ENCODE peak calls at places on chromosome 7, in eight cellular contexts. I, K, B, G, N, C, E and V are unnamed samples.
A peak's percentile ranks its signal among the peaks of the same experiment; 100 is the strongest.

GRCh38 chr7:16071246-16071857 is 350.0 kb downstream of the CRPPA start:
- DNase-seq in G (peak; percentile 72), I (peak; percentile 16), C (peak; percentile 83), E (peak; percentile 25), N (peak; percentile 45), B (peak; percentile 54), K (peak; percentile 27), V (no peak)

GRCh38 chr7:35725280-35725680 is 30.3 kb upstream of the HERPUD2 start:
- DNase-seq in C (no peak), G (no peak), B (no peak), E (no peak), K (no peak), I (no peak), N (no peak), V (no peak)

GRCh38 chr7:12031638-12032037 is 179.5 kb upstream of the TMEM106B start:
- DNase-seq in E (peak; percentile 51), B (peak; percentile 59), K (no peak), G (no peak), N (peak; percentile 34), I (no peak), C (peak; percentile 71), V (no peak)

GRCh38 chr7:117715784-117716445 is 157.3 kb downstream of the CTTNBP2 start:
- DNase-seq in C (peak; percentile 72), B (peak; percentile 75), N (peak; percentile 42), G (peak; percentile 64), E (peak; percentile 54), I (peak; percentile 56), K (no peak), V (no peak)

GRCh38 chr7:130468612-130469011 is 23.3 kb upstream of the MEST start:
- DNase-seq in G (no peak), B (no peak), K (no peak), N (no peak), I (no peak), C (peak; percentile 30), E (no peak), V (no peak)

GRCh38 chr7:74283858-74284447 is 5.3 kb upstream of the CLIP2 start:
- DNase-seq in I (no peak), G (no peak), B (no peak), K (no peak), C (no peak), E (no peak), N (no peak), V (no peak)

GRCh38 chr7:50652400-50653115 is 87.4 kb upstream of the DDC start:
- DNase-seq in K (no peak), N (no peak), G (no peak), B (no peak), C (no peak), I (no peak), E (no peak), V (no peak)

GRCh38 chr7:7761340-7761973 is 43.0 kb upstream of the RPA3 start:
- DNase-seq in N (peak; percentile 24), E (no peak), G (no peak), C (peak; percentile 73), B (no peak), K (no peak), I (no peak), V (no peak)

GRCh38 chr7:55132890-55133551 is 114.2 kb downstream of the EGFR start:
- DNase-seq in N (peak; percentile 92), B (no peak), E (peak; percentile 99), G (no peak), C (peak; percentile 98), K (peak; percentile 33), I (peak; percentile 98), V (no peak)

GRCh38 chr7:79806161-79806734 is 328.4 kb upstream of the GNAI1 start:
- DNase-seq in N (peak; percentile 3), I (no peak), G (peak; percentile 6), K (no peak), B (no peak), C (peak; percentile 55), E (peak; percentile 22), V (no peak)

GRCh38 chr7:119935418-119936025 is 337.5 kb upstream of the KCND2 start:
- DNase-seq in K (no peak), I (no peak), B (no peak), G (peak; percentile 60), C (peak; percentile 60), E (no peak), N (peak; percentile 4), V (no peak)

GRCh38 chr7:154886591-154886990 is 116.3 kb downstream of the PAXIP1 start:
- DNase-seq in N (peak; percentile 12), E (no peak), G (no peak), I (no peak), K (no peak), B (no peak), C (no peak), V (no peak)

GRCh38 chr7:154888690-154889089 is 114.2 kb downstream of the PAXIP1 start:
- DNase-seq in K (no peak), E (no peak), C (no peak), G (no peak), B (no peak), N (no peak), I (no peak), V (no peak)

GRCh38 chr7:154892459-154892858 is 110.5 kb downstream of the PAXIP1 start:
- DNase-seq in G (peak; percentile 63), C (no peak), K (no peak), E (no peak), N (no peak), I (no peak), B (peak; percentile 86), V (no peak)
- TF ChIP-seq CTCF in G (peak; percentile 46), C (no peak), K (no peak), E (no peak), N (no peak), I (no peak), B (peak; percentile 61), V (no peak)

GRCh38 chr7:1883834-1884582 is 213.9 kb downstream of the ELFN1 start:
- DNase-seq in K (no peak), E (no peak), B (peak; percentile 82), C (no peak), G (peak; percentile 45), N (no peak), I (peak; percentile 24), V (no peak)
- TF ChIP-seq CTCF in K (no peak), E (peak; percentile 21), B (peak; percentile 48), C (no peak), G (peak; percentile 22), N (no peak), I (no peak), V (no peak)

GRCh38 chr7:29040570-29040906 is 82.4 kb upstream of the TRIL start:
- DNase-seq in I (no peak), K (no peak), B (no peak), G (no peak), N (no peak), C (no peak), E (no peak), V (no peak)

GRCh38 chr7:29042893-29043292 is 84.8 kb upstream of the TRIL start:
- DNase-seq in N (no peak), B (peak; percentile 54), K (no peak), G (no peak), I (no peak), E (no peak), C (no peak), V (no peak)

GRCh38 chr7:29045258-29046095 is 87.3 kb upstream of the TRIL start:
- DNase-seq in G (no peak), B (no peak), K (no peak), C (peak; percentile 60), N (no peak), I (no peak), E (no peak), V (no peak)

GRCh38 chr7:29046978-29047377 is 88.8 kb upstream of the TRIL start:
- DNase-seq in B (no peak), K (no peak), N (no peak), I (no peak), G (no peak), C (no peak), E (no peak), V (no peak)

DNA sequence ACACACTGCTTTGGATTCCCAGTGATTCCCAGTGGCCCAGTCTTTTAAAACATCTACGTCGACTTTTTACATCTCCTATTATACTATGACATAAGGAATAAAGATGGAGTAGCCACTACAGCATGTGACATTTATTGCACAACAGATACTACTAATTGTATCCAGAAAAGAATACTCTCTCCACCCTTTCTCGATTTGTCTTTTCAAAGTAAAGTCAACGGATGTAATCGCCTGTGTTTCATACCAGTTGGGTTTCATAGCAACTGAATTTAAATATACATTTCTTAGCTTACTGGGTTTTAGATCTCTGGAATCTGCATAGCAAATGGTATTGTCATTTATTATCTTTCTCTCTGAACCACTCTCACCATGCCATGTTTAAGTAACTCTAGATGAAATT is 86.4 kb upstream of the TRIL start:
- DNase-seq in G (no peak), E (no peak), N (no peak), I (no peak), K (no peak), B (no peak), C (no peak), V (no peak)
- TF ChIP-seq CTCF in G (no peak), E (no peak), N (no peak), I (no peak), K (no peak), B (no peak), C (no peak), V (no peak)

GRCh38 chr7:75944507-75944906 is 29.6 kb downstream of the POR start:
- DNase-seq in G (no peak), I (no peak), B (no peak), N (no peak), C (no peak), E (no peak), K (no peak), V (no peak)

GRCh38 chr7:75943864-75944263 is 28.9 kb downstream of the POR start:
- DNase-seq in K (no peak), B (no peak), C (peak; percentile 91), I (peak; percentile 56), N (peak; percentile 92), E (no peak), G (no peak), V (no peak)

GRCh38 chr7:75946207-75946855 is 31.4 kb downstream of the POR start:
- DNase-seq in K (no peak), N (no peak), B (no peak), E (no peak), G (no peak), I (no peak), C (no peak), V (no peak)

GRCh38 chr7:75948179-75948578 is 33.2 kb downstream of the POR start:
- DNase-seq in G (no peak), N (no peak), B (no peak), K (no peak), E (no peak), C (no peak), I (no peak), V (no peak)

DNA sequence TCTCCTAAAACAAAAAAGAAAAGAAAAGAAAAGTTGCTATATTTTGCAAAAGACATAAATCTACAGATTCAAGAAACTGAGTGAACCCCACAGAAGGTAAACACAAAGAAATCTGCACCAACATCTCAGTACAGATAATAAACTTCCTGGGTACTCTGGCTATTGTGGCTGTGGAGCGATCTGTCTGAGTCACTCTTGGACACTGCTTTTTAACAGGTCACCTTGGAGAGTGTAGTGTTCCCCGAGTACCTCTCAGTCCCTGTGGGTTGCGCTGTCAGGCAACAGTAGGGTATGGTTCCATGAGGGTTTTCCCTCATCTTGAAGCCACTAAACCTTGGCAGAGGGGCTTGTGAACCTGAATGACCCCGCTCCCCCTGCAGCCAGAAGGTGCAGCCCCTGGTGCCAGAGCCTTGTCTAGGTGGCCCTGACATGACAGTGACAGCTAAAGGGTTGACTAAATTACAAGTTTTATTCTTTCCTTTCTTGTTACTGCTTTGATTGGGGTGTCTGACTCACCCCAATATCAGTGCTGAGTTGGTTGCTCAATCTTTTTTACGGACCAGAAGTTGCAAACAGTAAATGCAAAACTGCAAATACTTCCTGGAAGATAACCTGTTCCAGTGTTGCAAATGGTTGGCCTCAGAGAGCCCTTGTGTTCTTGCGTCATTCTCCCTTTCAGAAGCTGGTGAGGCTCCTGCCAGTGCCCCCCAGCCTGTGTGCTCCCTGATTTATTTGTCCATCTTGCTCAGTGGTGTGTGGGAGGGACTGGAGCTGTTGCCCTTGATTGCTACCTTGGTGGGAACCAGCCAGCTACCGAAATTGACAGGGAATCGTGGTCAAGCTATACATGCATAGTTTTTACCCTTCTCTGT is 30.6 kb downstream of the POR start:
- DNase-seq in B (no peak), I (peak; percentile 50), G (no peak), K (peak; percentile 61), E (no peak), N (no peak), C (peak; percentile 46), V (peak; percentile 63)
- TF ChIP-seq CTCF in B (no peak), I (no peak), G (no peak), K (peak; percentile 46), E (peak; percentile 8), N (no peak), C (no peak), V (peak; percentile 10)